ENCODE peak calls at places on chromosomes 11 and 22, in four cellular contexts. S is mesendoderm, W is IMR-90, V is H1. Y is an unnamed sample.

GRCh38 chr22:42396621-42397331 is 35.4 kb downstream of the NFAM1 start:
- DNase-seq in W (no peak), S (no peak), V (no peak), Y (no peak)

GRCh38 chr22:39997421-39997820 is 2.7 kb downstream of the FAM83F start:
- DNase-seq in S (no peak), V (no peak), W (no peak), Y (no peak)

GRCh38 chr11:5938603-5938965 is 3.5 kb upstream of the OR56A3 start:
- DNase-seq in W (no peak), S (no peak), V (no peak), Y (no peak)

GRCh38 chr11:13786688-13787087 is 118.2 kb downstream of the FAR1 start:
- DNase-seq in S (no peak), V (no peak), W (no peak), Y (no peak)

GRCh38 chr22:45688606-45689080 is 17.0 kb downstream of the ATXN10 start:
- DNase-seq in W (peak; percentile 90), V (no peak), S (no peak), Y (no peak)

GRCh38 chr22:43811777-43812148 is 342 bp downstream of the EFCAB6 start:
- DNase-seq in V (no peak), S (peak; percentile 30), W (peak; percentile 61), Y (no peak)

GRCh38 chr11:33829430-33830141 is 55.3 kb upstream of the FBXO3 start:
- DNase-seq in W (peak; percentile 74), V (no peak), S (peak; percentile 79), Y (peak; percentile 68)

GRCh38 chr22:45207981-45208664 is 32.6 kb downstream of the KIAA0930 start:
- DNase-seq in S (no peak), W (peak; percentile 95), V (no peak), Y (peak; percentile 25)

GRCh38 chr11:13859986-13860385 is 102.5 kb upstream of the SPON1 start:
- DNase-seq in W (no peak), S (no peak), V (no peak), Y (no peak)

GRCh38 chr11:20029193-20029592 is 131.1 kb downstream of the DBX1 start:
- DNase-seq in S (no peak), V (no peak), W (no peak), Y (no peak)

GRCh38 chr22:26442086-26442756 is 13.2 kb downstream of the ASPHD2 start:
- DNase-seq in S (peak; percentile 37), W (no peak), V (no peak), Y (peak; percentile 64)

GRCh38 chr11:73317373-73317772 is 9.3 kb downstream of the ARHGEF17 start:
- DNase-seq in S (no peak), W (no peak), V (no peak), Y (no peak)

GRCh38 chr11:55503449-55503848 is 50.8 kb upstream of the OR4C15 start:
- DNase-seq in W (no peak), V (no peak), S (no peak), Y (no peak)

GRCh38 chr11:111348147-111348546 is 30.9 kb downstream of the POU2AF1 start:
- DNase-seq in W (no peak), S (no peak), V (no peak), Y (no peak)

GRCh38 chr11:6622261-6623171 is 3.3 kb upstream of the TPP1 start:
- DNase-seq in W (no peak), S (no peak), V (no peak), Y (no peak)

GRCh38 chr11:79439893-79440450 is 858 bp downstream of the TENM4 start:
- DNase-seq in W (no peak), S (peak; percentile 71), V (no peak), Y (peak; percentile 55)

GRCh38 chr11:66556086-66556485 is 9.4 kb downstream of the ACTN3 start:
- DNase-seq in S (no peak), W (no peak), V (no peak), Y (no peak)

GRCh38 chr11:75097173-75097557 is 489 bp upstream of the OR2AT4 start:
- DNase-seq in V (no peak), S (no peak), W (no peak), Y (no peak)

GRCh38 chr11:75099635-75100034 is 3.0 kb upstream of the OR2AT4 start:
- DNase-seq in V (no peak), S (no peak), W (no peak), Y (no peak)

GRCh38 chr11:75101424-75102128 is 4.9 kb upstream of the OR2AT4 start:
- DNase-seq in V (no peak), S (no peak), W (no peak), Y (no peak)

GRCh38 chr11:75100314-75100713 is 3.6 kb upstream of the OR2AT4 start:
- DNase-seq in S (peak; percentile 6), V (no peak), W (peak; percentile 81), Y (no peak)

GRCh38 chr11:75096456-75097172 is at the start of gene OR2AT4:
- DNase-seq in W (no peak), V (no peak), S (no peak), Y (no peak)
- H3K23ac ChIP-seq in W (no peak within 1 kb of the TSS), V (no peak within 1 kb of the TSS), S (no peak within 1 kb of the TSS), Y (no peak within 1 kb of the TSS)

GRCh38 chr11:9787981-9788521 is 124.2 kb downstream of the SWAP70 start:
- DNase-seq in S (no peak), V (no peak), W (peak; percentile 95), Y (no peak)

GRCh38 chr11:9796276-9796675 is 132.4 kb downstream of the SWAP70 start:
- DNase-seq in W (no peak), V (no peak), S (no peak), Y (no peak)

GRCh38 chr11:9787260-9787659 is 123.4 kb downstream of the SWAP70 start:
- DNase-seq in W (no peak), S (no peak), V (no peak), Y (no peak)

GRCh38 chr11:9789919-9790318 is 126.0 kb downstream of the SWAP70 start:
- DNase-seq in V (no peak), S (no peak), W (no peak), Y (no peak)

DNA sequence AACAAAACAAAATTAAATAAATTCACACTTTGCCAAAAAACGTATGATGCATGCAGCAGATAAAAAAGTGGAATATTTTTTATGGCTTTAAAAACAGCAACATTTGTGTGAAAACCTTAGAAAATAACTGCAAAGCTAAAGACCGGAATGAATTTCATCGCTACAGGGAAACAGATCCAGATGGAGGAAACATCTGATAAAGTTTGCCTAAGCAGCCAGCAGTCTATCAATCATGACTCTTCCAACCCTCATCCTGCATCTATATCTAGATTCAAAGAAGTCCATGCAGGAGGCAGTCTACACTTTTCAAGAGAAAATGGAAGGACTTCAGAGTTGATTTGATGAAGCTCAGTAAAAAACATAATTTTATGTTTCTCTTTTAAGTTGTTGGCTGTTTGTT is 126.8 kb downstream of the SWAP70 start:
- DNase-seq in W (no peak), V (no peak), S (no peak), Y (no peak)
- H4K5ac ChIP-seq in W (no peak overlapping the region), V (no peak overlapping the region), S (no peak overlapping the region), Y (no peak overlapping the region)

GRCh38 chr11:74520927-74521665 is 27.6 kb upstream of the LIPT2 start:
- DNase-seq in V (no peak), S (no peak), W (no peak), Y (no peak)
- H3K23ac ChIP-seq in V (no peak overlapping the region), S (no peak overlapping the region), W (no peak overlapping the region), Y (no peak overlapping the region)

GRCh38 chr11:68362801-68363379 is 50.5 kb downstream of the LRP5 start:
- DNase-seq in S (no peak), W (no peak), V (no peak), Y (no peak)
- H4K5ac ChIP-seq in S (no peak overlapping the region), W (no peak overlapping the region), V (no peak overlapping the region), Y (no peak overlapping the region)

DNA sequence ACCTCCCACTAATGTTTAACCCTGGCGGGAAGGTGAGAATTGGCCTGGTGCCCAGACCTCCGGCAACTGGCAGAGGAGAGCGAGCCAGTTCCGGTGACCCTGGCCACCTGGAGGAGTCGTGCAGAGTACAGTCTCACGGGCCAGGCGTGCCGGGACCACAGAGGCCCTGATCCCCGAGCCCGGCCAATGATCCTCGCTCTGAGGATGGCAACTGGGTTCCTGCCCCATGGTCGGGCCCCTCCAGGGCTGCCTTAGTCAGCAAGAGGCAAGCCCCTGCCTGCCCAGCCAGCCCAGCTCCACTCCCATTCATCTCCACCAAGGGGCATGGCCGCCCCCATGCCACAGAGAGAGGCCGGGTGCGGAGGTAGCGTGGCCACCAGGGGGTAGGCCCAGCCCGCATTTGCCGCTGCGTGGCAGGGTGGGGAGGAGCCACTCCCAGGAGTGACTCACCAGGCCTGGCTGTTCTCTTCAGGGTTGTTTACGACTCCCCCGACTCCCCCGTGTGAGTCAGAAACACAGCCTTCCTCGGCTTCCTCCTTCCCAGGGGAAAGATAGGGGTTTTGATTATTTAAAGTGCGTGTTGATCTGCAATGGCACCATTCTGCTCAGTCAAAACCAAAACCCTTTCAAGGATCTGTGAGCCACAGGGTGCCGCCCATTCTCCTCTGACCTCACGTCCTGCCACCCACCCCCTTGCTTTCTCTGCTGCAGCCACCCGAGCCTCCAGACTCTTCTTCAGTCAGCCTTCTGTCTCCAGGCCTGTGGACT is at the start of gene SLC25A45:
- DNase-seq in S (peak; percentile 94), V (no peak), W (peak; percentile 99), Y (peak; percentile 81)
- H3K23ac ChIP-seq in S (no peak within 1 kb of the TSS), V (no peak within 1 kb of the TSS), W (peak within 1 kb of the TSS; percentile 95), Y (no peak within 1 kb of the TSS)

GRCh38 chr22:27843441-27843840 is 41.9 kb upstream of the MN1 start:
- DNase-seq in V (no peak), W (no peak), S (no peak), Y (no peak)
- H4K5ac ChIP-seq in V (no peak overlapping the region), W (no peak overlapping the region), S (no peak overlapping the region), Y (no peak overlapping the region)

GRCh38 chr11:3195251-3196160 is 23.1 kb downstream of the MRGPRG start:
- DNase-seq in S (peak; percentile 44), W (peak; percentile 14), V (no peak), Y (peak; percentile 38)

GRCh38 chr11:3197878-3198528 is 20.6 kb downstream of the MRGPRG start:
- DNase-seq in S (no peak), W (no peak), V (no peak), Y (no peak)

GRCh38 chr11:3197044-3197715 is 21.4 kb downstream of the MRGPRG start:
- DNase-seq in V (no peak), W (no peak), S (no peak), Y (no peak)

GRCh38 chr11:3194016-3194816 is 24.4 kb downstream of the MRGPRG start:
- DNase-seq in S (no peak), W (no peak), V (no peak), Y (no peak)

GRCh38 chr11:3196161-3197043 is 22.2 kb downstream of the MRGPRG start:
- DNase-seq in S (no peak), W (no peak), V (no peak), Y (no peak)
- H3K23ac ChIP-seq in S (no peak overlapping the region), W (no peak overlapping the region), V (no peak overlapping the region), Y (no peak overlapping the region)

Y was measured in H9.